ENCODE peak calls at places on chromosomes 16 and 17, in four cellular contexts. M is M059J, D is PC-3, A is mucosa of descending colon. I is an unnamed sample.

GRCh38 chr17:7403043-7403901 is 625 bp downstream of the TMEM256 start:
- DNase-seq in M (peak; percentile 76), A (peak; percentile 80), D (no peak), I (no peak)

GRCh38 chr17:35189291-35189690 is 4.9 kb downstream of the SLC35G3 start:
- DNase-seq in A (no peak), M (peak; percentile 51), D (peak; percentile 34), I (no peak)

GRCh38 chr17:77515227-77515626 is 374.5 kb downstream of the SEC14L1 start:
- DNase-seq in A (no peak), D (no peak), M (no peak), I (no peak)

GRCh38 chr17:71409712-71410111 is 711.1 kb upstream of the SOX9 start:
- DNase-seq in D (peak; percentile 81), M (peak; percentile 87), A (no peak), I (no peak)

GRCh38 chr17:74437702-74438101 is 5.8 kb downstream of the GPRC5C start:
- DNase-seq in A (no peak), M (no peak), D (no peak), I (no peak)

GRCh38 chr16:19935696-19936095 is 51.0 kb upstream of the GPRC5B start:
- DNase-seq in A (no peak), D (no peak), M (no peak), I (no peak)

GRCh38 chr16:68096491-68096890 is 11.3 kb downstream of the NFATC3 start:
- DNase-seq in D (no peak), M (no peak), A (no peak), I (no peak)

GRCh38 chr16:69057400-69058378 is 47.8 kb upstream of the HAS3 start:
- DNase-seq in M (peak; percentile 92), D (peak; percentile 93), A (no peak), I (no peak)

GRCh38 chr17:57999496-58000017 is 7.5 kb downstream of the SRSF1 start:
- DNase-seq in A (no peak), M (peak; percentile 69), D (peak; percentile 93), I (no peak)

GRCh38 chr16:8848939-8849391 is 19.8 kb downstream of the CARHSP1 start:
- DNase-seq in D (peak; percentile 63), M (peak; percentile 88), A (no peak), I (no peak)

GRCh38 chr16:2483160-2483559 is 8.2 kb downstream of the TBC1D24 start:
- DNase-seq in M (no peak), D (no peak), A (no peak), I (no peak)

GRCh38 chr17:31877911-31878702 is 19.1 kb upstream of the COPRS start:
- DNase-seq in A (no peak), D (no peak), M (peak; percentile 89), I (no peak)

GRCh38 chr17:58507123-58507634 is 7.3 kb downstream of the MTMR4 start:
- DNase-seq in D (no peak), M (no peak), A (no peak), I (no peak)

GRCh38 chr16:82580293-82580900 is 46.4 kb upstream of the CDH13 start:
- DNase-seq in M (peak; percentile 21), A (no peak), D (peak; percentile 10), I (no peak)

GRCh38 chr17:57195790-57196460 is 60.4 kb upstream of the MSI2 start:
- DNase-seq in A (no peak), M (peak; percentile 42), D (no peak), I (no peak)

GRCh38 chr16:69311533-69312388 is 611 bp downstream of the VPS4A start:
- DNase-seq in M (peak; percentile 47), D (peak; percentile 26), A (peak; percentile 74), I (peak; percentile 9)

GRCh38 chr16:85104821-85105391 is 7.4 kb downstream of the CIBAR2 start:
- DNase-seq in A (no peak), M (peak; percentile 34), D (no peak), I (no peak)

GRCh38 chr16:85279874-85280545 is 167.7 kb upstream of the CIBAR2 start:
- DNase-seq in A (no peak), D (no peak), M (no peak), I (no peak)

GRCh38 chr16:14511798-14512131 is 118.3 kb downstream of the PARN start:
- DNase-seq in A (no peak), M (peak; percentile 44), D (no peak), I (no peak)

GRCh38 chr16:89918453-89919347 is at the start of gene MC1R:
- DNase-seq in D (no peak), A (no peak), M (no peak), I (no peak)

GRCh38 chr16:85238233-85238647 is 126.0 kb upstream of the CIBAR2 start:
- DNase-seq in A (peak; percentile 64), D (no peak), M (no peak), I (no peak)

GRCh38 chr16:11118479-11118878 is 137.5 kb downstream of the SOCS1 start:
- DNase-seq in A (no peak), M (peak; percentile 51), D (no peak), I (no peak)

GRCh38 chr16:1159973-1160772 is 7.3 kb downstream of the CACNA1H start:
- DNase-seq in A (no peak), M (peak; percentile 26), D (peak; percentile 15), I (no peak)

GRCh38 chr17:15475620-15476354 is 8.4 kb upstream of the CDRT4 start:
- DNase-seq in D (no peak), M (no peak), A (no peak), I (no peak)

GRCh38 chr17:46811978-46812583 is 6.4 kb downstream of the WNT3 start:
- DNase-seq in M (peak; percentile 68), A (no peak), D (no peak), I (no peak)

GRCh38 chr16:89363621-89364393 is 126.6 kb downstream of the ANKRD11 start:
- DNase-seq in M (peak; percentile 90), A (no peak), D (peak; percentile 59), I (no peak)

GRCh38 chr17:43983515-43984411 is 20.7 kb upstream of the NAGS start:
- DNase-seq in A (peak; percentile 67), D (no peak), M (no peak), I (no peak)

GRCh38 chr17:15319461-15319860 is 21.9 kb downstream of the TEKT3 start:
- DNase-seq in M (no peak), D (no peak), A (no peak), I (no peak)

I was measured in stimulated activated naive B cell treated with anti-CD40 and anti-IgM and Interleukin-4, amounts not matched to agents 10 μg/mL and 1 μg/mL and 100 μg/mL, for 72 hours.